ENCODE peak calls at places on chromosomes 16 and 17, in five cellular contexts. I, M, N, E and Y are unnamed samples.

GRCh38 chr17:27475070-27475673 is 18.9 kb downstream of the KSR1 start:
- DNase-seq in I (no peak), M (no peak), N (no peak), E (no peak), Y (no peak)

GRCh38 chr16:54504372-54504771 is 217.8 kb upstream of the IRX3 start:
- DNase-seq in I (no peak), M (no peak), N (no peak), E (no peak), Y (no peak)

GRCh38 chr16:31198207-31198882 is 4.2 kb downstream of the PYCARD start:
- DNase-seq in I (no peak), M (no peak), N (no peak), E (no peak), Y (no peak)

GRCh38 chr17:31824771-31825360 is 34.2 kb downstream of the COPRS start:
- DNase-seq in I (no peak), M (no peak), N (no peak), E (no peak), Y (no peak)

GRCh38 chr16:79089735-79090284 is 510.7 kb downstream of the MAF start:
- DNase-seq in I (no peak), M (no peak), N (no peak), E (peak), Y (no peak)

GRCh38 chr16:88077328-88078108 is 126.3 kb downstream of the BANP start:
- DNase-seq in I (no peak), M (no peak), N (no peak), E (no peak), Y (no peak)

GRCh38 chr17:7396147-7396546 is 1.8 kb upstream of the PLSCR3 start:
- DNase-seq in I (no peak), M (no peak), N (no peak), E (no peak), Y (no peak)

GRCh38 chr17:52648995-52649394 is 490.5 kb upstream of the CA10 start:
- DNase-seq in I (no peak), M (no peak), N (no peak), E (no peak), Y (no peak)

GRCh38 chr17:77318021-77318420 is 177.3 kb downstream of the SEC14L1 start:
- DNase-seq in I (no peak), M (no peak), N (no peak), E (no peak), Y (no peak)

GRCh38 chr16:4746991-4747574 is 12.7 kb downstream of the DNAAF8 start:
- DNase-seq in I (no peak), M (no peak), N (no peak), E (no peak), Y (no peak)

GRCh38 chr16:2070576-2071453 is 23.0 kb downstream of the TSC2 start:
- DNase-seq in I (no peak), M (no peak), N (no peak), E (no peak), Y (no peak)

GRCh38 chr16:85988306-85988705 is 89.3 kb downstream of the IRF8 start:
- DNase-seq in I (no peak), M (no peak), N (no peak), E (peak), Y (no peak)

GRCh38 chr16:62256406-62256805 is 220.2 kb upstream of the CDH8 start:
- DNase-seq in I (no peak), M (no peak), N (no peak), E (no peak), Y (no peak)

GRCh38 chr17:80637286-80637703 is 92.7 kb downstream of the RPTOR start:
- DNase-seq in I (no peak), M (no peak), N (no peak), E (no peak), Y (no peak)

GRCh38 chr17:31095239-31096105 is 695 bp downstream of the NF1 start:
- DNase-seq in I (peak), M (no peak), N (peak), E (no peak), Y (peak)

GRCh38 chr17:17469358-17469757 is 7.4 kb upstream of the MED9 start:
- DNase-seq in I (no peak), M (no peak), N (no peak), E (no peak), Y (no peak)
- TF ChIP-seq ATF3 in I (no peak), M (no peak), N (no peak), E (no peak), Y (no peak)

DNA sequence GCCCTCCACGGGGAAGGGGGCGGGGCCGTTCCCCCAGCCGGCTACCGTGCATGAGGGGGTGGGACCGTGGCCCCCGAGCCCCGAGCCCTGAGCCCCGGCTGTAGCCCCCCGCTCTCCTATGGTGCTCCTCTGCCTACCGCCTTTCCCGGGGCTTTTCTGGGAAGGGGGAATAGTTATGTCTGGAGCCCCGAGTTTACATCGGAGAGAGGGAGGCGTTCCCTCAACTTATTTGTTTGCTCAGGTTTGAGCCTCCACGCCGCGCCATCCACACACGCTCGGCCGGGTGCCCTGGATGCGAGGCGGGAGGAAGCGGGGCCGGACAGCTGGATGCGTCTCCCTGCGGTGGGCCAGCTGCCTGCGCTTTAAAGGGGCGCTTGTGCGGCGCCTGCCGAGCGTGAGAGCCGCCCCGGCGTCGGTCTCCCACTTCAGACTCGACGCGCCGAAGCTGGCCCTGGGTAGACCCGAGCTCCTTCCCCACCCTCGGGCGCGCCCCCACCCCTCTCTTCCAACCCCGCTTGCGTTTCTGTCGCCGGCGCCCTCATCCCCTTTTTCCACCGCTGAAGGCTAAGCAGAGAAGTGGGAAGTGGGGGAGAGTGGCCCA is 425 bp upstream of the CHAD start:
- DNase-seq in I (no peak), M (no peak), N (no peak), E (no peak), Y (no peak)
- TF ChIP-seq EZH2 in I (peak), M (no peak), N (no peak), E (no peak), Y (no peak)

GRCh38 chr17:68514809-68515208 is 2.6 kb downstream of the PRKAR1A start:
- DNase-seq in I (no peak), M (no peak), N (no peak), E (no peak), Y (peak)
- H3K9ac ChIP-seq in I (no peak), M (no peak), N (no peak), E (no peak), Y (peak)

DNA sequence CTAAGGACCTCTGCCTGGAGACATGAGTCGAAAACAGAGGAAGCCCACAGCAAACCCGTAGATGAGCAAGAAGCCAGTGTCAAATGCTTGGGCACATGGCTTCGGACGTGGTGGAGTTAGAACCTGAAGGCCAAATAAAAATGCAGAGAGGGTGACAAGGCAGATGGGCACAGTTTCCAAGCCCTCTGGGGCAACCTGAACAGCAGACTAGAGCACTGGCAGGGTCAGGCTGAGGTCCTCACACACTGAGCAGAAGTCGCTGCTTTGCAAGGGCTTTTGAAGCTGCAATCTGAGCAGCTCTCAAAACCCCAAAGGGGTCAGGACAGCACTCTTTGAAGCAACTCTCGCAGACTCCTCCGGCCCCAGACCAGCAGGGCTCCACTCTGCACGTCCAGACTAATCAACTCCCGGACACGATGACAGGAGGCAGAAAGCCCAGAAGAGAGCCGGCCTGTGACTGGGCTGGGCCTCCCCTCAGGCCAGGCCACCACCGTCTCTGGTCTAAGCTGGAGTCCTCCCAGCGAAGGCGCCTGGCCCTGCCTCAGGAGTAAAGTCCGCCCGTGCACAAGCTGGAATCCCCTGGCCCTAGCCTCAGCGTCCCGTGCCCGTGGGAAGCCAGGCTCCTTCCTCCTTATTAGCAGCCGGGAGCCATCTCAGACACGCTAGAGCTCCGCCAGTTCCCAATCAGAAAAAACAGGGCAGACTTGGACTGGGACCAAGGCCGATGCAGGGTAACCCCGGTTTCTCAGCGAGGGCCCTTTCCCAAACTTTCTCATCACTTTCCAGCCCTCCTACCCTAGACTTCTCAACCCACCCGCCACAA is 924 bp downstream of the SMARCD2 start:
- DNase-seq in I (no peak), M (no peak), N (peak), E (no peak), Y (peak)
- TF ChIP-seq ATF3 in I (no peak), M (no peak), N (no peak), E (no peak), Y (no peak)

DNA sequence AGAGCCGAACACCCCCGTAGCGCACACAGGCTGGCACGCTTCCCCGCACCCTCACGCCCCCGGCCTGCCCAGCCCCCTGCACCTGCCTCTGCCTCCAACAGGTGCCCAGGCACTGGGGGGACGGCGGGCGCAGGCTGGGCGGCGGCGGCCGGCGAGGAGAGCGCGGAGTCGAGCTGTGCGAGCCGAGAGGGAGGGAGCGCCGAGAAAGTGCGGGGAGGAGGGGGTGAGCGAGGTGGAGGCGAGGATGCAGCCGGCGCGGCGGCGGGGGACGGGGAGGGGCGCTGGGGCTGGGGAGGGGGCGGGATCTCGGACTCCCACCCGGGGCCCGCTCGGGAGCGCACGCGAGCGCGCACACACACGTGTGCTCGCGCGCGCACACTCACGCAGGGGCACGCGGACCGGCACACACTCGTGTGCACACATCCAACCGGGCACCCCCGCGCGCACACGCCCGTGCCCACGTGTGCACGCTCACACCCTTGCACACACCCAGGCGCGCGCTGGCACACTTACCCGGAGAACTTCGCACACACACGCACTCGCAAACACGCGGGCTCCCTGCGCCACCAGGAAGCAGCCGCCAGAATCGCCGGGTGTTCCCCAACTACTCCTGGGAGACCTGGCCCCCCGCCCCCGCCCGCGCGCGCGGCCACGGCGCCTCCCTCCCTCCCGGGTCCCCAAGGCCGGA is at the start of gene DOC2A:
- DNase-seq in I (no peak), M (no peak), N (no peak), E (no peak), Y (no peak)
- TF ChIP-seq EZH2 in I (no peak), M (no peak), N (no peak), E (no peak), Y (no peak)

GRCh38 chr16:67053767-67054334 is 24.9 kb downstream of the CBFB start:
- DNase-seq in I (no peak), M (no peak), N (no peak), E (no peak), Y (no peak)

GRCh38 chr16:67052399-67052798 is 23.4 kb downstream of the CBFB start:
- DNase-seq in I (no peak), M (no peak), N (no peak), E (no peak), Y (no peak)

DNA sequence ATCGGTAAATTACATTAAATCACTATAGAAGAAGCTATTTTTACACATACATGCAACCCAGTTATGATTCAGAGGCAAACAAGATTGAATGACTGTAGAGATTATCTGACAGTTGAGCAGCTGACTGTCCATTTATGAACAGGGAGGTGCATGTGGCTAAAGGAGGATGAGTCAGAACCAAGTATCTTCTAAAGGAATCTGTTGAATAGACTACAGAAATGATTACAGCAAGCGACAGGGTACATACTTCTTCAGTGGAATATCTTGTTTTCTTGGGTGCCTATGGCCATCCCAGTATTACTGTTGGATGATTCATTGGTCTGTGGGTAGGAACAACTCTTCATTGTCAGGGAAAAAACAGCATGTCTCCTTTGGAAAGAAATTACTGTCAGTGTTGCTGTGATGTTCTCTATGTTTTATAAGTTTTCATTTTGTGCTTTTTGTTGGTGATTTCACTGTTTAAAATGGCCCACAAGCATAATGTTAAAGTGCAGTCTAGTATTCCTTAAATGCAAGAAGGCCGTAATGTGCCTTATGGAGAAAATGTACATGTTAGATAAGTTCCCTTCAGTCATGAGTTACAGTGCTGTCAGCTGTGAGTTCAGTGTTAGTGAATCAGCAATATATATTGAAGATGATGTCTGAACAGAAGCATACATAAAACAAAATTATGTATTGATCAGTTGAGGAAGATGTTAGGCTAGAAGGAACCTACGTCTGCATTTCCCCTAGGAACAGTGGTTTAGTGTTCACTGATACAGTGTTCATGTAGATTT is 27.0 kb downstream of the CBFB start:
- DNase-seq in I (no peak), M (no peak), N (peak), E (no peak), Y (peak)
- H3K9ac ChIP-seq in I (no peak), M (no peak), N (no peak), E (no peak), Y (no peak)

GRCh38 chr17:1573932-1574696 is 11.5 kb upstream of the PITPNA start:
- DNase-seq in I (no peak), M (peak), N (peak), E (no peak), Y (peak)
- TF ChIP-seq ATF3 in I (no peak), M (no peak), N (no peak), E (no peak), Y (no peak)

GRCh38 chr17:34153988-34154387 is 101.1 kb upstream of the CCL2 start:
- DNase-seq in I (no peak), M (no peak), N (no peak), E (no peak), Y (no peak)

GRCh38 chr17:34155947-34156346 is 99.1 kb upstream of the CCL2 start:
- DNase-seq in I (no peak), M (no peak), N (no peak), E (no peak), Y (no peak)

GRCh38 chr17:34156401-34156740 is 98.7 kb upstream of the CCL2 start:
- DNase-seq in I (no peak), M (no peak), N (no peak), E (no peak), Y (no peak)

GRCh38 chr17:34154916-34155730 is 100.0 kb upstream of the CCL2 start:
- DNase-seq in I (no peak), M (no peak), N (no peak), E (no peak), Y (no peak)

GRCh38 chr17:34156741-34157589 is 98.1 kb upstream of the CCL2 start:
- DNase-seq in I (no peak), M (no peak), N (no peak), E (no peak), Y (no peak)
- TF ChIP-seq EZH2 in I (no peak), M (no peak), N (no peak), E (no peak), Y (no peak)

DNA sequence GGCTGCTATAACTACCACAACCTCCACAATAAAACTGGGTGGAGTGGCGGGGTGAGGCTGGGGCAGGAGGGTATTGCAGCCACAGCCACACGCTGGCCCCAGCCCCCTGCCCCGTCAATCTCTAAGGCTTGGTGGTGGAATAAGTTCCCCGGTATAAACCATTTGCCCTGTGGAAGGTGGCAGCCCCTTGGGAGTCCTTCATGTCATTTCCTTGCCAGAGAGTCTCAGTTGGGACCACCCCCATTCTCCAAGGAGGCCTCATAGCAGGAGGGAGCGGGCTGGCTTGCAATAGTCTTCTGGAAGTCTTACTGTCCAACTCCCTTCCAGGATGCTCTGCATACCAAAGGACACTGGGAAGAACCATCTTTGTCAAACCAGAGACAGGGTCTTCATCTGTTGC is 19.4 kb downstream of the CD300A start:
- DNase-seq in I (no peak), M (no peak), N (no peak), E (no peak), Y (no peak)
- H3K9ac ChIP-seq in I (no peak), M (no peak), N (no peak), E (no peak), Y (no peak)

GRCh38 chr16:69477546-69477945 is 53.1 kb downstream of the CYB5B start:
- DNase-seq in I (no peak), M (no peak), N (no peak), E (no peak), Y (no peak)
- TF ChIP-seq ATF3 in I (no peak), M (no peak), N (no peak), E (no peak), Y (no peak)